ENCODE peak calls at places on chromosomes 7 and 10, in seven cellular contexts. E is fibroblast of lung; T is BE2C; Z is HepG2; S is stomach; R is naive thymus-derived CD4-positive, alpha-beta T cell; D is mesenchymal stem cell. O is an unnamed sample. For H3K4me1, the result is how much of the 10 kb centered on the place peaks cover.

GRCh38 chr10:34194259-34194658 is 620.8 kb downstream of the PARD3 start:
- DNase-seq in E (peak), T (peak), Z (no peak), S (no peak), R (no peak), D (peak), O (no peak)

GRCh38 chr10:43960981-43961380 is 312.3 kb upstream of the ZNF32 start:
- DNase-seq in E (no peak), T (no peak), Z (no peak), S (no peak), R (no peak), D (peak), O (no peak)

GRCh38 chr7:12477620-12478019 is 74.0 kb upstream of the VWDE start:
- DNase-seq in E (no peak), T (no peak), Z (no peak), S (no peak), R (no peak), D (no peak), O (no peak)

GRCh38 chr7:11212080-11212711 is 238.5 kb downstream of the PHF14 start:
- DNase-seq in E (peak), T (peak), Z (peak), S (peak), R (peak), D (peak), O (peak)

GRCh38 chr10:79178614-79179403 is 110.0 kb downstream of the ZMIZ1 start:
- DNase-seq in E (peak), T (peak), Z (no peak), S (no peak), R (no peak), D (peak), O (no peak)

GRCh38 chr7:149218469-149219420 is 20.7 kb upstream of the ZNF212 start:
- DNase-seq in E (peak), T (no peak), Z (no peak), S (no peak), R (no peak), D (no peak), O (no peak)

GRCh38 chr10:78829570-78829969 is 239.2 kb upstream of the ZMIZ1 start:
- DNase-seq in E (peak), T (no peak), Z (no peak), S (no peak), R (no peak), D (peak), O (no peak)

GRCh38 chr7:140683657-140684056 is 10.9 kb downstream of the ADCK2 start:
- DNase-seq in E (no peak), T (no peak), Z (no peak), S (no peak), R (no peak), D (no peak), O (no peak)

GRCh38 chr10:70374775-70375614 is 7.4 kb downstream of the LRRC20 start:
- DNase-seq in E (peak), T (no peak), Z (no peak), S (no peak), R (no peak), D (peak), O (no peak)

GRCh38 chr7:1239455-1240295 is 7.0 kb downstream of the UNCX start:
- DNase-seq in E (no peak), T (no peak), Z (no peak), S (no peak), R (no peak), D (no peak), O (no peak)

GRCh38 chr7:129354428-129355157 is 79.6 kb upstream of the STRIP2 start:
- DNase-seq in E (no peak), T (no peak), Z (no peak), S (no peak), R (no peak), D (no peak), O (no peak)

GRCh38 chr7:30750574-30751256 is 1.2 kb upstream of the INMT start:
- DNase-seq in E (peak), T (no peak), Z (no peak), S (no peak), R (no peak), D (peak), O (no peak)

GRCh38 chr7:69564454-69565417 is 33.5 kb upstream of the AUTS2 start:
- DNase-seq in E (peak), T (peak), Z (peak), S (no peak), R (no peak), D (no peak), O (no peak)

GRCh38 chr10:71974489-71975011 is 10.4 kb downstream of the CHST3 start:
- DNase-seq in E (peak), T (no peak), Z (no peak), S (no peak), R (no peak), D (peak), O (peak)

GRCh38 chr10:71972746-71973695 is 8.8 kb downstream of the CHST3 start:
- DNase-seq in E (no peak), T (no peak), Z (no peak), S (no peak), R (no peak), D (no peak), O (no peak)

GRCh38 chr10:71975087-71975890 is 11.1 kb downstream of the CHST3 start:
- DNase-seq in E (no peak), T (no peak), Z (no peak), S (peak), R (no peak), D (no peak), O (peak)

GRCh38 chr10:71971769-71972555 is 7.8 kb downstream of the CHST3 start:
- DNase-seq in E (no peak), T (no peak), Z (no peak), S (no peak), R (no peak), D (no peak), O (no peak)

GRCh38 chr10:71973777-71974488 is 9.7 kb downstream of the CHST3 start:
- DNase-seq in E (no peak), T (no peak), Z (no peak), S (no peak), R (no peak), D (no peak), O (no peak)
- H3K4me1 ChIP-seq in E (under half), T (under half), Z (half or more), S (half or more), R (under half), D (half or more), O (under half)

DNA sequence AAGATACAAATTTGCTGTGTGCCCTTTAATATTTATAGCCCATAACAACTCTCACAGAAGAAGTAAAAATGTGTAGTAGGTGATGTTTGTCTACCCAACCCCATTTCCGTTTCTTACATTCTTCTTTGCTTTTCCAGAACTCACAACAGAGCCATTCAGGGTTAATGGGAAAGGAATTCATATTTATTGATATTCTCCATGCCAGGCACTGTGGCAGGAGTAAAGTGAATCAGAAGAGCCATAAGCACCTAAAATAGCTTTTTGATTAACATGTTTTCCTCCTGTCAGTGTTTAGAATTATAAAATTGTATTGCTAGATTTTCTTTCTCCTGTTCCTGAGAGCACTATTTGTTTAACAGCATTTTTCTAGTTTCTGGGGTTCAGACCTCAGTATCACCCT is 49.5 kb downstream of the SEMA3C start:
- DNase-seq in E (peak), T (no peak), Z (no peak), S (no peak), R (no peak), D (no peak), O (no peak)
- H3K4me1 ChIP-seq in E (under half), T (under half), Z (under half), S (under half), R (under half), D (under half), O (under half)

GRCh38 chr7:44984478-44984758 is 5.6 kb upstream of the MYO1G start:
- DNase-seq in E (no peak), T (no peak), Z (no peak), S (no peak), R (no peak), D (no peak), O (no peak)
- H3K4me1 ChIP-seq in E (under half), T (under half), Z (under half), S (half or more), R (under half), D (under half), O (under half)

GRCh38 chr10:96310359-96310669 is 6.1 kb downstream of the DNTT start:
- DNase-seq in E (no peak), T (no peak), Z (no peak), S (no peak), R (no peak), D (no peak), O (no peak)

GRCh38 chr10:96309631-96310358 is 5.6 kb downstream of the DNTT start:
- DNase-seq in E (no peak), T (no peak), Z (no peak), S (no peak), R (no peak), D (no peak), O (no peak)

GRCh38 chr10:96306516-96306915 is 2.3 kb downstream of the DNTT start:
- DNase-seq in E (no peak), T (peak), Z (no peak), S (no peak), R (no peak), D (no peak), O (no peak)

GRCh38 chr10:96313348-96313747 is 9.1 kb downstream of the DNTT start:
- DNase-seq in E (no peak), T (no peak), Z (no peak), S (no peak), R (no peak), D (no peak), O (peak)

GRCh38 chr10:96311180-96311697 is 7.0 kb downstream of the DNTT start:
- DNase-seq in E (no peak), T (no peak), Z (no peak), S (no peak), R (no peak), D (no peak), O (no peak)
- H3K4me1 ChIP-seq in E (under half), T (under half), Z (under half), S (under half), R (under half), D (under half), O (under half)

GRCh38 chr10:95482501-95483248 is 78.5 kb downstream of the SORBS1 start:
- DNase-seq in E (peak), T (no peak), Z (no peak), S (no peak), R (no peak), D (no peak), O (no peak)

GRCh38 chr10:95478185-95478584 is 83.0 kb downstream of the SORBS1 start:
- DNase-seq in E (no peak), T (no peak), Z (no peak), S (no peak), R (no peak), D (no peak), O (no peak)

GRCh38 chr10:95478935-95479334 is 82.2 kb downstream of the SORBS1 start:
- DNase-seq in E (no peak), T (no peak), Z (no peak), S (no peak), R (no peak), D (no peak), O (no peak)

GRCh38 chr10:95480901-95481491 is 80.2 kb downstream of the SORBS1 start:
- DNase-seq in E (peak), T (no peak), Z (peak), S (no peak), R (no peak), D (no peak), O (no peak)

DNA sequence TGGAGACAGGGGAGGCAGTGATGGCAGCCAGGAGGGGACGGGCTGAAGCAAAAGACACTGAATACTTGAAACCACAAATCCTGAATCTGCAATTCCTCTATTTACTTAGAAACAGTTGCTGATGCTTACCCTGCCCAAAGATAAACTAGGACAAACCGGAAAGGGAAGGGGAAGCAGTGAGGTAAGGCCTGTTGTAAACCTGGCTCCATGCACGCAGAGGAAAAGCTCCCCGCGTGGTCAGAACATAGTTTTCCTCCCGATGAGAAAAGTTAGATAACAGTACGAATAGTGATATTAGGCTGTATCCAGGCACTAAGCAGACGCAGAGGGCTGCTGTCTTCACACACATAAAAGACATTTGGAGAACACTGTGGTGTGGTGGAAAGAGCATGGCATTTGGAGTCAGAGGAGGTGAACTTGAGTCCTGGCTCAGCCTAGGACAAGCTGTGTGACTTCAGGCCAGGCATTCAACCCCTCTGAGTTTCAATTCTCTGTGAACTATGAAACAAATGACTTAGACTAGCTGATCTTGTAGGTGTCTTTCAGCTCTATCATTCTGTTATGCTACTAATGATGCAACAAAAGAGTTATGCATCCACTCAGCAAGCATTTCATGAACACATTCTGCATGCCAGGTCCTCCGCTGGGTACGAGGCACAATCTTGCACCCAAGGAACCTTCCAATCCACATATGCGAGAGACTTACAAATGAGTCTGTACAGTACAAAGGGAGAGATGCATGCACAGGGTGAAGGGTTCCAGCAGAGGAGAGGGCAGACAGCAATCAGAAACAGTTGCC is 80.9 kb downstream of the SORBS1 start:
- DNase-seq in E (no peak), T (no peak), Z (no peak), S (no peak), R (no peak), D (peak), O (no peak)
- H3K4me1 ChIP-seq in E (under half), T (under half), Z (half or more), S (half or more), R (under half), D (under half), O (under half)

DNA sequence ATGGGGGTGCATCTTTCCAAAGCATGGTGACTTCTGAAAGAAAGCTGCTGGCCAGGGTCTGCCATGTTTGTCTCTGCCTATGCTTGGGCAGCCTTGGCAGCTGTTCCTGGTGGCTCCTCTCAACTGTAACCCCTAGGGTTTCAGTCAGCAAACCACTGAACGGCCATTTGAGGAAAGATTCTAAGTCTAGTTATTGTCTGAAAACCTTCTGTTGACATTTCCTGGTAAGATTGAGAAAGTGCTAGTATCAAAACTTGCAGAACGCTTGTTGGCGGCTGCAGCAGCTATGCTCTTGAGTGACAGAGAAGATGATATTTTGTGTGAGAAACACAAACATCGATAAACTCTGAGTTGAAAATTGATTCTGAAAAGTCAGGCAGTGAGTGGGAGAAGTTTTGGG is 523.1 kb downstream of the LRMDA start:
- DNase-seq in E (no peak), T (no peak), Z (no peak), S (no peak), R (no peak), D (no peak), O (no peak)
- H3K4me1 ChIP-seq in E (under half), T (under half), Z (half or more), S (under half), R (under half), D (under half), O (under half)

GRCh38 chr7:104960741-104961479 is 53.1 kb upstream of the KMT2E start:
- DNase-seq in E (no peak), T (no peak), Z (no peak), S (no peak), R (no peak), D (no peak), O (no peak)
- H3K4me1 ChIP-seq in E (under half), T (under half), Z (under half), S (half or more), R (under half), D (under half), O (under half)

GRCh38 chr7:66735154-66735553 is 5.4 kb upstream of the RABGEF1 start:
- DNase-seq in E (no peak), T (no peak), Z (no peak), S (no peak), R (no peak), D (no peak), O (no peak)
- H3K4me1 ChIP-seq in E (under half), T (under half), Z (under half), S (under half), R (under half), D (under half), O (under half)

O was measured in foreskin keratinocyte.